ENCODE peak calls at places on chromosomes 5 and 9, in five cellular contexts. One of them, this sample, is unnamed.

GRCh38 chr5:1431896-1432295 is 13.3 kb downstream of the SLC6A3 start:
- DNase-seq in stomach: no peak
- DNase-seq in HepG2: no peak
- DNase-seq in suprapubic skin: no peak
- DNase-seq in K562: no peak
- DNase-seq in this sample: peak

GRCh38 chr5:158070855-158071254 is 211.9 kb upstream of the CLINT1 start:
- DNase-seq in stomach: no peak
- DNase-seq in HepG2: no peak
- DNase-seq in suprapubic skin: no peak
- DNase-seq in K562: no peak
- DNase-seq in this sample: no peak

GRCh38 chr5:177429248-177430045 is 3.0 kb downstream of the GRK6 start:
- DNase-seq in stomach: peak
- DNase-seq in HepG2: no peak
- DNase-seq in suprapubic skin: peak
- DNase-seq in K562: peak
- DNase-seq in this sample: peak

GRCh38 chr5:36870399-36871040 is 6.0 kb upstream of the NIPBL start:
- DNase-seq in stomach: no peak
- DNase-seq in HepG2: peak
- DNase-seq in suprapubic skin: no peak
- DNase-seq in K562: peak
- DNase-seq in this sample: no peak

GRCh38 chr9:131733601-131734061 is 6.2 kb downstream of the RAPGEF1 start:
- DNase-seq in stomach: peak
- DNase-seq in HepG2: no peak
- DNase-seq in suprapubic skin: no peak
- DNase-seq in K562: peak
- DNase-seq in this sample: no peak

GRCh38 chr5:132439521-132440206 is 50.9 kb downstream of the IRF1 start:
- DNase-seq in stomach: no peak
- DNase-seq in HepG2: no peak
- DNase-seq in suprapubic skin: peak
- DNase-seq in K562: no peak
- DNase-seq in this sample: no peak

GRCh38 chr5:78569441-78569840 is 79.1 kb downstream of the LHFPL2 start:
- DNase-seq in stomach: peak
- DNase-seq in HepG2: no peak
- DNase-seq in suprapubic skin: no peak
- DNase-seq in K562: no peak
- DNase-seq in this sample: no peak

GRCh38 chr5:112551437-112552018 is 132.5 kb upstream of the EPB41L4A start:
- DNase-seq in stomach: no peak
- DNase-seq in HepG2: peak
- DNase-seq in suprapubic skin: no peak
- DNase-seq in K562: peak
- DNase-seq in this sample: no peak

GRCh38 chr5:95916687-95917085 is 45.0 kb downstream of the ELL2 start:
- DNase-seq in stomach: no peak
- DNase-seq in HepG2: peak
- DNase-seq in suprapubic skin: no peak
- DNase-seq in K562: no peak
- DNase-seq in this sample: no peak

GRCh38 chr5:994821-995220 is 13.8 kb upstream of the NKD2 start:
- DNase-seq in stomach: peak
- DNase-seq in HepG2: no peak
- DNase-seq in suprapubic skin: no peak
- DNase-seq in K562: no peak
- DNase-seq in this sample: no peak

GRCh38 chr9:23554691-23555090 is 271.3 kb downstream of the ELAVL2 start:
- DNase-seq in stomach: no peak
- DNase-seq in HepG2: no peak
- DNase-seq in suprapubic skin: no peak
- DNase-seq in K562: no peak
- DNase-seq in this sample: no peak

GRCh38 chr5:39224196-39224754 is 4.9 kb upstream of the FYB1 start:
- DNase-seq in stomach: peak
- DNase-seq in HepG2: no peak
- DNase-seq in suprapubic skin: no peak
- DNase-seq in K562: peak
- DNase-seq in this sample: no peak

GRCh38 chr5:178429541-178430186 is 160.5 kb downstream of the COL23A1 start:
- DNase-seq in stomach: peak
- DNase-seq in HepG2: no peak
- DNase-seq in suprapubic skin: no peak
- DNase-seq in K562: no peak
- DNase-seq in this sample: no peak

GRCh38 chr5:124007675-124008398 is 495.9 kb downstream of the CSNK1G3 start:
- DNase-seq in stomach: no peak
- DNase-seq in HepG2: no peak
- DNase-seq in suprapubic skin: no peak
- DNase-seq in K562: no peak
- DNase-seq in this sample: no peak

GRCh38 chr9:105413486-105414068 is 34.3 kb upstream of the FSD1L start:
- DNase-seq in stomach: no peak
- DNase-seq in HepG2: peak
- DNase-seq in suprapubic skin: no peak
- DNase-seq in K562: peak
- DNase-seq in this sample: no peak

GRCh38 chr9:6779417-6780241 is 21.9 kb downstream of the KDM4C start:
- DNase-seq in stomach: no peak
- DNase-seq in HepG2: peak
- DNase-seq in suprapubic skin: no peak
- DNase-seq in K562: peak
- DNase-seq in this sample: no peak

GRCh38 chr9:112037281-112038016 is 137.6 kb downstream of the SUSD1 start:
- DNase-seq in stomach: no peak
- DNase-seq in HepG2: no peak
- DNase-seq in suprapubic skin: no peak
- DNase-seq in K562: no peak
- DNase-seq in this sample: peak

GRCh38 chr5:96149546-96149945 is 187.9 kb upstream of the ELL2 start:
- DNase-seq in stomach: no peak
- DNase-seq in HepG2: no peak
- DNase-seq in suprapubic skin: no peak
- DNase-seq in K562: no peak
- DNase-seq in this sample: no peak

GRCh38 chr9:33106827-33107621 is 30.6 kb upstream of the SMU1 start:
- DNase-seq in stomach: peak
- DNase-seq in HepG2: no peak
- DNase-seq in suprapubic skin: no peak
- DNase-seq in K562: peak
- DNase-seq in this sample: no peak

GRCh38 chr5:91417219-91417618 is 34.1 kb upstream of the ARRDC3 start:
- DNase-seq in stomach: no peak
- DNase-seq in HepG2: no peak
- DNase-seq in suprapubic skin: no peak
- DNase-seq in K562: no peak
- DNase-seq in this sample: no peak

GRCh38 chr5:31273161-31273560 is 79.7 kb downstream of the CDH6 start:
- DNase-seq in stomach: no peak
- DNase-seq in HepG2: no peak
- DNase-seq in suprapubic skin: no peak
- DNase-seq in K562: no peak
- DNase-seq in this sample: no peak

GRCh38 chr5:125455041-125455440 is 708.6 kb upstream of the ZNF608 start:
- DNase-seq in stomach: no peak
- DNase-seq in HepG2: no peak
- DNase-seq in suprapubic skin: no peak
- DNase-seq in K562: no peak
- DNase-seq in this sample: no peak

GRCh38 chr5:97102010-97102470 is 40.4 kb downstream of the LIX1 start:
- DNase-seq in stomach: no peak
- DNase-seq in HepG2: no peak
- DNase-seq in suprapubic skin: no peak
- DNase-seq in K562: no peak
- DNase-seq in this sample: no peak

GRCh38 chr5:136235316-136235715 is 42.4 kb upstream of the SMIM32 start:
- DNase-seq in stomach: no peak
- DNase-seq in HepG2: no peak
- DNase-seq in suprapubic skin: no peak
- DNase-seq in K562: no peak
- DNase-seq in this sample: no peak

GRCh38 chr5:140982083-140982716 is 15.9 kb downstream of the PCDHAC2 start:
- DNase-seq in stomach: no peak
- DNase-seq in HepG2: no peak
- DNase-seq in suprapubic skin: no peak
- DNase-seq in K562: no peak
- DNase-seq in this sample: no peak

GRCh38 chr9:29285818-29286217 is 1712.5 kb upstream of the C9orf72 start:
- DNase-seq in stomach: no peak
- DNase-seq in HepG2: no peak
- DNase-seq in suprapubic skin: no peak
- DNase-seq in K562: no peak
- DNase-seq in this sample: no peak

GRCh38 chr5:129003232-129003631 is 37.9 kb downstream of the SLC27A6 start:
- DNase-seq in stomach: no peak
- DNase-seq in HepG2: no peak
- DNase-seq in suprapubic skin: no peak
- DNase-seq in K562: no peak
- DNase-seq in this sample: no peak

DNA sequence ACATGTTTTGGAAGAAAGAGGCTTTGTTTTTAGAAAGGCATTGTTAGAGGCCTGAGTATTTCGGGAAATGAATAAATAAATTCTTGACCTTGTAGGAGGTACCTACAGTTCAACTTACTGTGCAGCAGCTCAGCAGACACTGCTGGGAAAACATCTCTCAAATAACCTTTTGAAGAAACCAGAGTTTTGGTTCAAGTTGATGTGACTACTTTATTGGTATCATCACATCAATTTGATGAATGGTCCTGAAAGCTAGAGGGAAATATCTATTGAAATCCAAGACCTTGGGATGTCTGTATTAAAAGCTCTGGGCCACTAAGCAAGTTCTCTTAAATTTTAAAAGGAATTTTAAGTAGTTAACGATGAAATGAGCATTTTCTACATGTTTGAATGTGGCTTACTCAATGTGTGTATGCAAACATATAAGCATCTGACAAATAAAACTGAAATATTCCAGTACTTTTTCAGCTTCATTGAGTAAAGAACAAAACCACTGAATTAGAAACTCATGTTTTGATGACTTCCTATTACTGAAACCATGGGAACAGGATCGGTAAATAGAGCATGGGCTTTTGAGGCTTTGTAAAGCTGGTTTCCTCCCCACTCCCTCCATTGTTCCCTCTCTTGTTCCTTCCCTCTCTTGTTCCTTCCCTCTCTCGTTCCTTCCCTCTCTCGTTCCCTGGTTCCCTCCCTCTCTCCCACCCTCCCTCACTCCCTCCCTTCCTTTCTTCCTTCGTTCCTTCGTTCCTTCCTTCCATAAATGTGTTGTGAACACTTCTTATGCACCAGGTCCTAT is 36.7 kb downstream of the SLC27A6 start:
- DNase-seq in stomach: no peak
- DNase-seq in HepG2: no peak
- DNase-seq in suprapubic skin: no peak
- DNase-seq in K562: no peak
- DNase-seq in this sample: no peak
- H3K27ac ChIP-seq in stomach: no peak
- H3K27ac ChIP-seq in HepG2: no peak
- H3K27ac ChIP-seq in suprapubic skin: no peak
- H3K27ac ChIP-seq in K562: no peak
- H3K27ac ChIP-seq in this sample: no peak

GRCh38 chr5:88815048-88815789 is 67.8 kb downstream of the MEF2C start:
- DNase-seq in stomach: no peak
- DNase-seq in HepG2: no peak
- DNase-seq in suprapubic skin: no peak
- DNase-seq in K562: no peak
- DNase-seq in this sample: no peak
- TF ChIP-seq POLR2AphosphoS5 in stomach: no peak
- TF ChIP-seq POLR2AphosphoS5 in HepG2: no peak
- TF ChIP-seq POLR2AphosphoS5 in suprapubic skin: no peak
- TF ChIP-seq POLR2AphosphoS5 in K562: no peak
- TF ChIP-seq POLR2AphosphoS5 in this sample: no peak

GRCh38 chr5:139374909-139375308 is 8.2 kb downstream of the SLC23A1 start:
- DNase-seq in stomach: peak
- DNase-seq in HepG2: no peak
- DNase-seq in suprapubic skin: no peak
- DNase-seq in K562: no peak
- DNase-seq in this sample: peak
- H3K27ac ChIP-seq in stomach: no peak
- H3K27ac ChIP-seq in HepG2: no peak
- H3K27ac ChIP-seq in suprapubic skin: no peak
- H3K27ac ChIP-seq in K562: no peak
- H3K27ac ChIP-seq in this sample: no peak

GRCh38 chr9:113275147-113276131 is at the start of the genes CDC26 and PRPF4:
- DNase-seq in stomach: peak
- DNase-seq in HepG2: peak
- DNase-seq in suprapubic skin: peak
- DNase-seq in K562: peak
- DNase-seq in this sample: peak

GRCh38 chr9:113269871-113270270 is 5.5 kb downstream of the CDC26 start:
- DNase-seq in stomach: no peak
- DNase-seq in HepG2: no peak
- DNase-seq in suprapubic skin: no peak
- DNase-seq in K562: no peak
- DNase-seq in this sample: no peak

GRCh38 chr9:113278840-113279239 is 3.4 kb downstream of the PRPF4 start:
- DNase-seq in stomach: no peak
- DNase-seq in HepG2: no peak
- DNase-seq in suprapubic skin: no peak
- DNase-seq in K562: no peak
- DNase-seq in this sample: no peak

GRCh38 chr9:113269355-113269754 is 6.0 kb downstream of the CDC26 start:
- DNase-seq in stomach: no peak
- DNase-seq in HepG2: no peak
- DNase-seq in suprapubic skin: no peak
- DNase-seq in K562: no peak
- DNase-seq in this sample: no peak

GRCh38 chr9:113274474-113275146 is 762 bp downstream of the CDC26 start:
- DNase-seq in stomach: no peak
- DNase-seq in HepG2: peak
- DNase-seq in suprapubic skin: no peak
- DNase-seq in K562: peak
- DNase-seq in this sample: no peak
- TF ChIP-seq POLR2AphosphoS5 in stomach: no peak
- TF ChIP-seq POLR2AphosphoS5 in HepG2: no peak
- TF ChIP-seq POLR2AphosphoS5 in suprapubic skin: no peak
- TF ChIP-seq POLR2AphosphoS5 in K562: no peak
- TF ChIP-seq POLR2AphosphoS5 in this sample: no peak

GRCh38 chr9:2662496-2662895 is 40.9 kb downstream of the VLDLR start:
- DNase-seq in stomach: peak
- DNase-seq in HepG2: no peak
- DNase-seq in suprapubic skin: no peak
- DNase-seq in K562: no peak
- DNase-seq in this sample: no peak
- H3K27ac ChIP-seq in stomach: no peak
- H3K27ac ChIP-seq in HepG2: no peak
- H3K27ac ChIP-seq in suprapubic skin: no peak
- H3K27ac ChIP-seq in K562: no peak
- H3K27ac ChIP-seq in this sample: no peak